ENCODE peak calls at places on chromosome 4, in nine cellular contexts. P, Q, I, G, J, Y, M, T and F are unnamed samples.

GRCh38 chr4:177077572-177077971 is 232.1 kb upstream of the NEIL3 start:
- DNase-seq in Y (no peak), Q (no peak), J (no peak), M (no peak), G (no peak), P (no peak), T (no peak), I (no peak), F (no peak)

GRCh38 chr4:1408418-1408817 is 2.2 kb upstream of the NKX1-1 start:
- DNase-seq in G (no peak), P (no peak), Q (no peak), J (peak), M (no peak), Y (no peak), T (no peak), I (no peak), F (no peak)

GRCh38 chr4:158540125-158540907 is 18.6 kb downstream of the RXFP1 start:
- DNase-seq in P (peak), I (no peak), Q (no peak), Y (no peak), G (no peak), J (no peak), M (no peak), T (no peak), F (no peak)

GRCh38 chr4:137960371-137961050 is 281.6 kb downstream of the SLC7A11 start:
- DNase-seq in M (no peak), I (no peak), G (no peak), P (peak), Q (no peak), Y (peak), J (no peak), T (peak), F (peak)

GRCh38 chr4:140020457-140021361 is 133.3 kb downstream of the MAML3 start:
- DNase-seq in G (no peak), Y (no peak), Q (no peak), J (no peak), P (no peak), M (no peak), T (no peak), I (no peak), F (no peak)

GRCh38 chr4:8854866-8855265 is 16.8 kb downstream of the HMX1 start:
- DNase-seq in Q (no peak), J (no peak), P (peak), I (no peak), G (no peak), M (no peak), Y (peak), T (peak), F (no peak)

GRCh38 chr4:43352859-43353258 is 460.3 kb downstream of the GRXCR1 start:
- DNase-seq in Q (no peak), P (no peak), T (no peak), Y (no peak), G (no peak), J (no peak), I (no peak), M (no peak), F (no peak)

GRCh38 chr4:4461850-4462249 is 74.9 kb downstream of the NSG1 start:
- DNase-seq in Q (no peak), M (no peak), J (no peak), T (no peak), Y (no peak), I (no peak), G (no peak), P (no peak), F (no peak)

GRCh38 chr4:59571805-59572430 is 1628.2 kb upstream of the ADGRL3 start:
- DNase-seq in P (no peak), Q (no peak), T (no peak), I (no peak), M (no peak), J (no peak), Y (no peak), G (no peak), F (no peak)

GRCh38 chr4:93144644-93145043 is 683.9 kb upstream of the ATOH1 start:
- DNase-seq in Q (no peak), J (no peak), I (no peak), Y (no peak), P (no peak), G (no peak), T (no peak), M (no peak), F (no peak)

GRCh38 chr4:113145519-113146291 is 96.3 kb downstream of the ANK2 start:
- DNase-seq in Y (no peak), T (no peak), I (no peak), M (peak), J (no peak), Q (no peak), G (no peak), P (no peak), F (no peak)

GRCh38 chr4:120709986-120710385 is 212.5 kb downstream of the PRDM5 start:
- DNase-seq in Q (no peak), I (peak), G (no peak), P (peak), M (no peak), T (no peak), J (no peak), Y (peak), F (no peak)

GRCh38 chr4:40194602-40195161 is 2.1 kb upstream of the RHOH start:
- DNase-seq in I (no peak), M (no peak), G (no peak), Y (no peak), T (no peak), Q (no peak), P (no peak), J (no peak), F (no peak)

GRCh38 chr4:186878203-186878800 is 154.6 kb upstream of the FAT1 start:
- DNase-seq in P (no peak), Y (no peak), J (no peak), M (no peak), Q (no peak), I (no peak), T (peak), G (no peak), F (no peak)

GRCh38 chr4:40299704-40300336 is 35.3 kb upstream of the CHRNA9 start:
- DNase-seq in I (no peak), Y (no peak), G (no peak), P (no peak), T (no peak), M (no peak), J (no peak), Q (no peak), F (no peak)

GRCh38 chr4:78644744-78645330 is 93.3 kb downstream of the ANXA3 start:
- DNase-seq in Q (peak), I (peak), Y (peak), G (peak), P (peak), J (peak), T (peak), M (peak), F (peak)

GRCh38 chr4:108072300-108072699 is 82.6 kb downstream of the HADH start:
- DNase-seq in Q (no peak), I (no peak), T (no peak), Y (no peak), M (no peak), J (no peak), G (no peak), P (no peak), F (no peak)

GRCh38 chr4:4572821-4573220 is 31.0 kb upstream of the STX18 start:
- DNase-seq in Y (peak), G (no peak), Q (no peak), I (no peak), T (no peak), M (no peak), J (no peak), P (no peak), F (no peak)

GRCh38 chr4:13601848-13602247 is 25.7 kb downstream of the BOD1L1 start:
- DNase-seq in M (no peak), I (no peak), Y (no peak), P (no peak), J (no peak), T (no peak), G (no peak), Q (no peak), F (no peak)

GRCh38 chr4:114312349-114312748 is 286.3 kb upstream of the UGT8 start:
- DNase-seq in M (no peak), J (no peak), I (no peak), Q (no peak), P (no peak), G (no peak), Y (no peak), T (no peak), F (no peak)

GRCh38 chr4:11194431-11194830 is 234.3 kb downstream of the HS3ST1 start:
- DNase-seq in Y (no peak), Q (no peak), M (no peak), I (no peak), J (no peak), T (no peak), G (no peak), P (no peak), F (no peak)

GRCh38 chr4:182764642-182765041 is 152.5 kb downstream of the DCTD start:
- DNase-seq in P (no peak), J (no peak), Q (no peak), T (no peak), M (no peak), G (no peak), I (no peak), Y (no peak), F (no peak)

GRCh38 chr4:157076578-157076947 is 613 bp downstream of the GLRB start:
- DNase-seq in P (peak), T (no peak), I (no peak), Y (no peak), Q (no peak), M (no peak), J (no peak), G (no peak), F (no peak)

GRCh38 chr4:826508-827208 is 729 bp upstream of the CPLX1 start:
- DNase-seq in J (no peak), M (no peak), I (no peak), P (no peak), G (no peak), Q (peak), Y (no peak), T (no peak), F (no peak)

GRCh38 chr4:64250061-64250460 is 159.2 kb downstream of the TECRL start:
- DNase-seq in T (no peak), P (no peak), M (no peak), Y (no peak), J (no peak), I (no peak), G (no peak), Q (no peak), F (no peak)

GRCh38 chr4:70858454-70858853 is 18.8 kb upstream of the GRSF1 start:
- DNase-seq in Q (no peak), Y (no peak), G (no peak), P (no peak), M (no peak), I (no peak), J (no peak), T (no peak), F (no peak)

GRCh38 chr4:183987987-183988392 is 82.9 kb downstream of the STOX2 start:
- DNase-seq in P (peak), Q (peak), M (peak), J (peak), Y (peak), T (peak), I (peak), G (peak), F (no peak)

GRCh38 chr4:79338148-79338547 is 12.3 kb upstream of the NAA11 start:
- DNase-seq in T (no peak), M (no peak), Q (no peak), Y (no peak), I (no peak), G (no peak), P (no peak), J (no peak), F (no peak)

DNA sequence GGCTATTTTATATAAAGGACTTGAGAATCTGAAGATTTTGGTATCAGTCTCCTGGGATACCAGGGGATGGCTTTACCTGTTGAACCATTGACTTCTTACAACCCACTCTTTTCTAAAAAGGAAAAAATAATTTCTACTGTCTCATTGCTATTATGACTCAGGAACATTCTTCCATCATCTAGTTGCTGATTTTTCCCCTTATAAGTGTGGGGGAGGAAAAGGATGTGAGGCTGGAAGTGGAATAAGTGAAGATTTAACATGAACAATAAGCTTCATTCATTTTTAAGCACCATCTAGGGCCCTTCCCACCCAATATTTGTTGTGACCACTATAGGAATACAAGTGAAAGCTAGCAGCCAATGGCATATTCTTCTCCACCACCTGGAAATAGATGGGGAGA is 10.6 kb upstream of the MND1 start:
- DNase-seq in G (no peak), T (no peak), M (no peak), Q (no peak), I (no peak), P (no peak), J (no peak), Y (no peak), F (no peak)
- TF ChIP-seq CTCF in G (no peak), T (no peak), M (no peak), Q (no peak), I (no peak), P (no peak), J (no peak), Y (no peak), F (no peak)

GRCh38 chr4:7802093-7802726 is 137.5 kb downstream of the AFAP1 start:
- DNase-seq in M (peak), Q (peak), P (peak), I (no peak), G (no peak), Y (peak), J (no peak), T (peak), F (no peak)
- TF ChIP-seq CTCF in M (peak), Q (peak), P (peak), I (peak), G (peak), Y (peak), J (peak), T (peak), F (peak)

GRCh38 chr4:6873792-6874461 is 35.7 kb upstream of the TBC1D14 start:
- DNase-seq in M (peak), T (no peak), P (peak), J (no peak), G (no peak), I (peak), Q (peak), Y (no peak), F (no peak)

GRCh38 chr4:6875431-6875831 is 34.2 kb upstream of the TBC1D14 start:
- DNase-seq in G (no peak), Y (no peak), T (no peak), Q (no peak), P (no peak), I (no peak), J (peak), M (peak), F (no peak)

GRCh38 chr4:6876440-6876839 is 33.2 kb upstream of the TBC1D14 start:
- DNase-seq in Q (no peak), G (no peak), I (no peak), Y (no peak), M (no peak), J (no peak), P (no peak), T (no peak), F (no peak)

GRCh38 chr4:6869944-6870343 is 39.7 kb upstream of the TBC1D14 start:
- DNase-seq in J (no peak), Y (no peak), Q (no peak), I (no peak), G (no peak), M (peak), P (no peak), T (no peak), F (no peak)

GRCh38 chr4:6873291-6873690 is 36.3 kb upstream of the TBC1D14 start:
- DNase-seq in I (no peak), Q (no peak), P (peak), T (no peak), G (no peak), J (no peak), Y (no peak), M (no peak), F (no peak)
- TF ChIP-seq CTCF in I (peak), Q (no peak), P (no peak), T (peak), G (no peak), J (no peak), Y (no peak), M (no peak), F (no peak)

GRCh38 chr4:163356104-163356503 is 12.4 kb downstream of the NPY5R start:
- DNase-seq in P (no peak), T (no peak), J (no peak), Y (no peak), M (no peak), I (no peak), Q (no peak), G (no peak), F (no peak)
- TF ChIP-seq CTCF in P (peak), T (no peak), J (no peak), Y (no peak), M (no peak), I (no peak), Q (no peak), G (no peak), F (no peak)

GRCh38 chr4:125762537-125762936 is 447.8 kb downstream of the FAT4 start:
- DNase-seq in P (no peak), T (no peak), J (no peak), Y (no peak), Q (no peak), G (no peak), M (no peak), I (no peak), F (no peak)
- TF ChIP-seq CTCF in P (no peak), T (peak), J (no peak), Y (peak), Q (no peak), G (no peak), M (no peak), I (peak), F (peak)

GRCh38 chr4:25637581-25638220 is 17.9 kb upstream of the SLC34A2 start:
- DNase-seq in P (no peak), T (no peak), Y (no peak), Q (no peak), G (no peak), M (no peak), I (no peak), J (peak), F (no peak)
- TF ChIP-seq CTCF in P (no peak), T (no peak), Y (no peak), Q (no peak), G (no peak), M (no peak), I (no peak), J (no peak), F (no peak)

GRCh38 chr4:26719954-26720552 is 136.2 kb downstream of the TBC1D19 start:
- DNase-seq in I (no peak), P (peak), M (no peak), G (no peak), J (no peak), Y (peak), T (no peak), Q (no peak), F (no peak)
- TF ChIP-seq CTCF in I (peak), P (peak), M (peak), G (peak), J (peak), Y (peak), T (peak), Q (peak), F (peak)

GRCh38 chr4:23889814-23890269 is at the start of gene PPARGC1A:
- DNase-seq in P (peak), J (peak), T (no peak), G (no peak), Q (peak), M (peak), I (peak), Y (no peak), F (no peak)

GRCh38 chr4:23890369-23891063 is 669 bp upstream of the PPARGC1A start:
- DNase-seq in J (no peak), T (no peak), G (no peak), P (peak), M (no peak), I (no peak), Q (no peak), Y (no peak), F (no peak)

GRCh38 chr4:23887989-23888388 is 1.9 kb downstream of the PPARGC1A start:
- DNase-seq in J (no peak), P (no peak), Q (no peak), M (peak), I (no peak), Y (no peak), T (no peak), G (no peak), F (no peak)

GRCh38 chr4:23888421-23889319 is 1.2 kb downstream of the PPARGC1A start:
- DNase-seq in I (no peak), M (peak), T (no peak), P (peak), Y (peak), J (no peak), Q (no peak), G (no peak), F (no peak)

GRCh38 chr4:23889368-23889767 is 479 bp downstream of the PPARGC1A start:
- DNase-seq in T (no peak), Y (no peak), P (no peak), M (no peak), J (no peak), Q (no peak), I (no peak), G (no peak), F (no peak)
- TF ChIP-seq CTCF in T (no peak), Y (no peak), P (no peak), M (no peak), J (no peak), Q (no peak), I (no peak), G (no peak), F (no peak)

GRCh38 chr4:55078987-55079386 is 46.4 kb downstream of the KDR start:
- DNase-seq in I (no peak), J (no peak), M (peak), Q (peak), T (no peak), P (peak), G (no peak), Y (peak), F (no peak)

GRCh38 chr4:55075376-55075775 is 50.0 kb downstream of the KDR start:
- DNase-seq in P (no peak), Q (no peak), T (no peak), M (no peak), J (no peak), I (no peak), G (no peak), Y (no peak), F (no peak)

GRCh38 chr4:55074386-55074785 is 51.0 kb downstream of the KDR start:
- DNase-seq in J (no peak), G (no peak), Q (no peak), I (peak), P (no peak), M (no peak), T (no peak), Y (no peak), F (no peak)

GRCh38 chr4:55077577-55077976 is 47.8 kb downstream of the KDR start:
- DNase-seq in P (no peak), J (no peak), I (no peak), T (no peak), Q (no peak), M (no peak), Y (no peak), G (no peak), F (no peak)

DNA sequence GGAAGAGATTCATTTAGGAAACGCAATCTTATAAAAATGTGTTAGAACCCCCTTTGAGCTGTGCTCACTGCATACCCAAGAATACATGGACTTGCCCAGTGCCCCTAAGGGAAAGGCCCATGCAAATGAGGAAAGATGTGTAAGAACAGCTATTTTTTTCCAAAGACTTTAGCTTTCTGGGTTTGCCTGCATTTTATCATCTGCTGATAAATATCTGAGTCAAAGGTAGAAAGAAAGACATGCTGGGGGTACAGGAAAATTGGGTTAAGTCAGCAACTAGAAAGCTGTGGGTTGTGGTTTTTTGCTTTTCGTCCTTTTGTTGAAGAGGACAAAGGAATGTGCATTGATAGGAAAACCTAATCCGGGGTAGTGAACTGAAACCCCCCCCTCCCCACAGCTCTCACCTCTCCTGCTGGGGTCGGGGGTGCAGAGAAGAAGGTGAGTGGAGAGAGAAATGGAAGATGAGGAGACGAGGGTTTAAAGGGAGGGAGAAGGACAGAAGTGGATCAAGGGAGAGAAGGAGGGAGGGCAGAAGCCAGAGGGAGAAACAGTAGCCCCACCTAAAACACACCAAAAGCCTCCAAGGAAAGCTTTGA is 49.5 kb downstream of the KDR start:
- DNase-seq in G (no peak), M (no peak), T (no peak), Q (no peak), J (no peak), P (no peak), I (no peak), Y (no peak), F (no peak)
- TF ChIP-seq CTCF in G (no peak), M (no peak), T (no peak), Q (no peak), J (no peak), P (no peak), I (no peak), Y (no peak), F (no peak)

GRCh38 chr4:72987741-72988729 is 81.5 kb downstream of the COX18 start:
- DNase-seq in Y (no peak), P (no peak), I (no peak), T (no peak), Q (no peak), J (no peak), M (no peak), G (no peak), F (no peak)
- TF ChIP-seq CTCF in Y (peak), P (no peak), I (peak), T (no peak), Q (peak), J (no peak), M (no peak), G (peak), F (no peak)